ENCODE peak calls at places on chromosomes 16 and 17, in seven cellular contexts. One of them, this sample, is unnamed. For H3K4me1, the result is how much of the 10 kb centered on the place peaks cover.

GRCh38 chr17:29753845-29754439 is 131.2 kb upstream of the CORO6 start:
- DNase-seq in left ventricle myocardium inferior: no peak
- DNase-seq in thoracic aorta: no peak
- DNase-seq in fibroblast of lung: no peak
- DNase-seq in mammary epithelial cell: no peak
- DNase-seq in left lung: no peak
- DNase-seq in IMR-90: no peak
- DNase-seq in this sample: peak

GRCh38 chr16:67977005-67977404 is 3.3 kb downstream of the DPEP3 start:
- DNase-seq in left ventricle myocardium inferior: no peak
- DNase-seq in thoracic aorta: no peak
- DNase-seq in fibroblast of lung: no peak
- DNase-seq in mammary epithelial cell: no peak
- DNase-seq in left lung: no peak
- DNase-seq in IMR-90: no peak
- DNase-seq in this sample: no peak

GRCh38 chr17:63587770-63588169 is 12.9 kb upstream of the TACO1 start:
- DNase-seq in left ventricle myocardium inferior: no peak
- DNase-seq in thoracic aorta: no peak
- DNase-seq in fibroblast of lung: no peak
- DNase-seq in mammary epithelial cell: no peak
- DNase-seq in left lung: no peak
- DNase-seq in IMR-90: peak
- DNase-seq in this sample: no peak

GRCh38 chr17:74631468-74632195 is 8.1 kb upstream of the CD300E start:
- DNase-seq in left ventricle myocardium inferior: no peak
- DNase-seq in thoracic aorta: no peak
- DNase-seq in fibroblast of lung: no peak
- DNase-seq in mammary epithelial cell: no peak
- DNase-seq in left lung: no peak
- DNase-seq in IMR-90: no peak
- DNase-seq in this sample: peak

GRCh38 chr16:2514333-2515179 is 804 bp downstream of the ATP6V0C start:
- DNase-seq in left ventricle myocardium inferior: no peak
- DNase-seq in thoracic aorta: no peak
- DNase-seq in fibroblast of lung: no peak
- DNase-seq in mammary epithelial cell: no peak
- DNase-seq in left lung: peak
- DNase-seq in IMR-90: no peak
- DNase-seq in this sample: peak

GRCh38 chr17:7560172-7561027 is 1.3 kb upstream of the SENP3 start:
- DNase-seq in left ventricle myocardium inferior: peak
- DNase-seq in thoracic aorta: no peak
- DNase-seq in fibroblast of lung: peak
- DNase-seq in mammary epithelial cell: peak
- DNase-seq in left lung: no peak
- DNase-seq in IMR-90: peak
- DNase-seq in this sample: peak

GRCh38 chr16:68297908-68298307 is 12.8 kb downstream of the SLC7A6OS start:
- DNase-seq in left ventricle myocardium inferior: no peak
- DNase-seq in thoracic aorta: no peak
- DNase-seq in fibroblast of lung: no peak
- DNase-seq in mammary epithelial cell: no peak
- DNase-seq in left lung: no peak
- DNase-seq in IMR-90: peak
- DNase-seq in this sample: no peak

GRCh38 chr17:63433746-63434591 is 12.1 kb downstream of the CYB561 start:
- DNase-seq in left ventricle myocardium inferior: peak
- DNase-seq in thoracic aorta: peak
- DNase-seq in fibroblast of lung: peak
- DNase-seq in mammary epithelial cell: peak
- DNase-seq in left lung: peak
- DNase-seq in IMR-90: peak
- DNase-seq in this sample: no peak

GRCh38 chr16:85613609-85614337 is 651 bp downstream of the GSE1 start:
- DNase-seq in left ventricle myocardium inferior: peak
- DNase-seq in thoracic aorta: no peak
- DNase-seq in fibroblast of lung: peak
- DNase-seq in mammary epithelial cell: no peak
- DNase-seq in left lung: peak
- DNase-seq in IMR-90: no peak
- DNase-seq in this sample: peak

GRCh38 chr17:65598711-65599110 is 37.3 kb upstream of the AXIN2 start:
- DNase-seq in left ventricle myocardium inferior: no peak
- DNase-seq in thoracic aorta: no peak
- DNase-seq in fibroblast of lung: no peak
- DNase-seq in mammary epithelial cell: no peak
- DNase-seq in left lung: no peak
- DNase-seq in IMR-90: no peak
- DNase-seq in this sample: no peak

GRCh38 chr17:73151888-73152633 is 12.7 kb upstream of the SSTR2 start:
- DNase-seq in left ventricle myocardium inferior: no peak
- DNase-seq in thoracic aorta: no peak
- DNase-seq in fibroblast of lung: no peak
- DNase-seq in mammary epithelial cell: no peak
- DNase-seq in left lung: no peak
- DNase-seq in IMR-90: no peak
- DNase-seq in this sample: no peak

GRCh38 chr17:76090517-76091135 is 11.6 kb downstream of the ZACN start:
- DNase-seq in left ventricle myocardium inferior: no peak
- DNase-seq in thoracic aorta: no peak
- DNase-seq in fibroblast of lung: no peak
- DNase-seq in mammary epithelial cell: no peak
- DNase-seq in left lung: peak
- DNase-seq in IMR-90: no peak
- DNase-seq in this sample: no peak

GRCh38 chr17:69539274-69539673 is 124.8 kb downstream of the MAP2K6 start:
- DNase-seq in left ventricle myocardium inferior: no peak
- DNase-seq in thoracic aorta: no peak
- DNase-seq in fibroblast of lung: no peak
- DNase-seq in mammary epithelial cell: no peak
- DNase-seq in left lung: no peak
- DNase-seq in IMR-90: no peak
- DNase-seq in this sample: no peak

GRCh38 chr17:61379457-61380216 is 20.0 kb upstream of the TBX2 start:
- DNase-seq in left ventricle myocardium inferior: no peak
- DNase-seq in thoracic aorta: no peak
- DNase-seq in fibroblast of lung: no peak
- DNase-seq in mammary epithelial cell: no peak
- DNase-seq in left lung: peak
- DNase-seq in IMR-90: no peak
- DNase-seq in this sample: no peak

GRCh38 chr16:86978445-86979030 is 338.7 kb downstream of the C16orf95 start:
- DNase-seq in left ventricle myocardium inferior: no peak
- DNase-seq in thoracic aorta: no peak
- DNase-seq in fibroblast of lung: no peak
- DNase-seq in mammary epithelial cell: no peak
- DNase-seq in left lung: no peak
- DNase-seq in IMR-90: no peak
- DNase-seq in this sample: no peak

GRCh38 chr16:13856811-13857511 is 63.0 kb upstream of the ERCC4 start:
- DNase-seq in left ventricle myocardium inferior: no peak
- DNase-seq in thoracic aorta: no peak
- DNase-seq in fibroblast of lung: no peak
- DNase-seq in mammary epithelial cell: no peak
- DNase-seq in left lung: no peak
- DNase-seq in IMR-90: no peak
- DNase-seq in this sample: no peak

GRCh38 chr17:75698659-75699058 is 22.6 kb upstream of the ITGB4 start:
- DNase-seq in left ventricle myocardium inferior: no peak
- DNase-seq in thoracic aorta: no peak
- DNase-seq in fibroblast of lung: no peak
- DNase-seq in mammary epithelial cell: no peak
- DNase-seq in left lung: no peak
- DNase-seq in IMR-90: no peak
- DNase-seq in this sample: no peak

GRCh38 chr17:51725185-51725584 is 433.3 kb downstream of the CA10 start:
- DNase-seq in left ventricle myocardium inferior: no peak
- DNase-seq in thoracic aorta: no peak
- DNase-seq in fibroblast of lung: no peak
- DNase-seq in mammary epithelial cell: no peak
- DNase-seq in left lung: no peak
- DNase-seq in IMR-90: no peak
- DNase-seq in this sample: no peak

GRCh38 chr16:73909529-73910035 is 387.0 kb upstream of the PSMD7 start:
- DNase-seq in left ventricle myocardium inferior: no peak
- DNase-seq in thoracic aorta: no peak
- DNase-seq in fibroblast of lung: no peak
- DNase-seq in mammary epithelial cell: no peak
- DNase-seq in left lung: no peak
- DNase-seq in IMR-90: no peak
- DNase-seq in this sample: no peak

GRCh38 chr16:66904846-66905632 is 13.6 kb downstream of the CDH16 start:
- DNase-seq in left ventricle myocardium inferior: peak
- DNase-seq in thoracic aorta: no peak
- DNase-seq in fibroblast of lung: no peak
- DNase-seq in mammary epithelial cell: no peak
- DNase-seq in left lung: no peak
- DNase-seq in IMR-90: peak
- DNase-seq in this sample: no peak

GRCh38 chr17:74601944-74602572 is 10.0 kb upstream of the CD300LD start:
- DNase-seq in left ventricle myocardium inferior: no peak
- DNase-seq in thoracic aorta: no peak
- DNase-seq in fibroblast of lung: peak
- DNase-seq in mammary epithelial cell: peak
- DNase-seq in left lung: no peak
- DNase-seq in IMR-90: peak
- DNase-seq in this sample: peak

DNA sequence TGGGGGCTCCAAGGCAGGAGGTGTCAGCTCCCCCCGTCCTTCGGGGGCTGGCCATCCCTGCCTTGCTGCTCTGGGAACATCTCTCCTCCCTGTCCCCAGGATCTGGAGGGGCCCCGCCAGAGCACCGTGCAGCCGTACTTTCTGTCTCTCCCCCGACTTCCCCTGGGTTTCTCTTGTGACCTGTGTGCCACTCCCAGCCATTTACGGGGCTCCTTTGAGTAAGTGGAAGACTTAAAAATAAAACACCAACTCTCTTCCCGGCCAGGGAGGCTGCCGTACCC is 60.6 kb downstream of the BAIAP2 start:
- DNase-seq in left ventricle myocardium inferior: no peak
- DNase-seq in thoracic aorta: no peak
- DNase-seq in fibroblast of lung: no peak
- DNase-seq in mammary epithelial cell: no peak
- DNase-seq in left lung: no peak
- DNase-seq in IMR-90: no peak
- DNase-seq in this sample: no peak
- H3K4me1 ChIP-seq in left ventricle myocardium inferior: under half
- H3K4me1 ChIP-seq in thoracic aorta: under half
- H3K4me1 ChIP-seq in fibroblast of lung: under half
- H3K4me1 ChIP-seq in mammary epithelial cell: half or more
- H3K4me1 ChIP-seq in left lung: half or more
- H3K4me1 ChIP-seq in IMR-90: under half
- H3K4me1 ChIP-seq in this sample: under half

GRCh38 chr16:56275076-56275475 is 83.8 kb downstream of the GNAO1 start:
- DNase-seq in left ventricle myocardium inferior: no peak
- DNase-seq in thoracic aorta: no peak
- DNase-seq in fibroblast of lung: peak
- DNase-seq in mammary epithelial cell: no peak
- DNase-seq in left lung: no peak
- DNase-seq in IMR-90: peak
- DNase-seq in this sample: no peak

GRCh38 chr16:56278196-56278855 is 87.0 kb downstream of the GNAO1 start:
- DNase-seq in left ventricle myocardium inferior: no peak
- DNase-seq in thoracic aorta: no peak
- DNase-seq in fibroblast of lung: no peak
- DNase-seq in mammary epithelial cell: no peak
- DNase-seq in left lung: no peak
- DNase-seq in IMR-90: no peak
- DNase-seq in this sample: no peak

GRCh38 chr16:56275801-56276200 is 84.5 kb downstream of the GNAO1 start:
- DNase-seq in left ventricle myocardium inferior: no peak
- DNase-seq in thoracic aorta: no peak
- DNase-seq in fibroblast of lung: no peak
- DNase-seq in mammary epithelial cell: no peak
- DNase-seq in left lung: no peak
- DNase-seq in IMR-90: no peak
- DNase-seq in this sample: no peak

GRCh38 chr16:56279132-56279531 is 87.8 kb downstream of the GNAO1 start:
- DNase-seq in left ventricle myocardium inferior: no peak
- DNase-seq in thoracic aorta: no peak
- DNase-seq in fibroblast of lung: no peak
- DNase-seq in mammary epithelial cell: no peak
- DNase-seq in left lung: no peak
- DNase-seq in IMR-90: no peak
- DNase-seq in this sample: no peak

GRCh38 chr16:56277040-56277439 is 85.8 kb downstream of the GNAO1 start:
- DNase-seq in left ventricle myocardium inferior: no peak
- DNase-seq in thoracic aorta: no peak
- DNase-seq in fibroblast of lung: no peak
- DNase-seq in mammary epithelial cell: no peak
- DNase-seq in left lung: no peak
- DNase-seq in IMR-90: no peak
- DNase-seq in this sample: no peak
- TF ChIP-seq CTCF in left ventricle myocardium inferior: peak
- TF ChIP-seq CTCF in thoracic aorta: no peak
- TF ChIP-seq CTCF in fibroblast of lung: no peak
- TF ChIP-seq CTCF in mammary epithelial cell: peak
- TF ChIP-seq CTCF in left lung: no peak
- TF ChIP-seq CTCF in IMR-90: no peak
- TF ChIP-seq CTCF in this sample: no peak

GRCh38 chr17:67212231-67212630 is 32.8 kb downstream of the HELZ start:
- DNase-seq in left ventricle myocardium inferior: no peak
- DNase-seq in thoracic aorta: no peak
- DNase-seq in fibroblast of lung: no peak
- DNase-seq in mammary epithelial cell: no peak
- DNase-seq in left lung: no peak
- DNase-seq in IMR-90: peak
- DNase-seq in this sample: no peak
- H3K27ac ChIP-seq in left ventricle myocardium inferior: no peak
- H3K27ac ChIP-seq in thoracic aorta: no peak
- H3K27ac ChIP-seq in fibroblast of lung: no peak
- H3K27ac ChIP-seq in mammary epithelial cell: no peak
- H3K27ac ChIP-seq in left lung: no peak
- H3K27ac ChIP-seq in IMR-90: peak
- H3K27ac ChIP-seq in this sample: no peak

GRCh38 chr17:77472837-77473214 is 332.1 kb downstream of the SEC14L1 start:
- DNase-seq in left ventricle myocardium inferior: no peak
- DNase-seq in thoracic aorta: no peak
- DNase-seq in fibroblast of lung: no peak
- DNase-seq in mammary epithelial cell: no peak
- DNase-seq in left lung: no peak
- DNase-seq in IMR-90: no peak
- DNase-seq in this sample: no peak
- H3K4me1 ChIP-seq in left ventricle myocardium inferior: half or more
- H3K4me1 ChIP-seq in thoracic aorta: under half
- H3K4me1 ChIP-seq in fibroblast of lung: half or more
- H3K4me1 ChIP-seq in mammary epithelial cell: half or more
- H3K4me1 ChIP-seq in left lung: half or more
- H3K4me1 ChIP-seq in IMR-90: half or more
- H3K4me1 ChIP-seq in this sample: half or more